ENCODE peak calls at places on chromosomes 3 and 15, in five cellular contexts. One of them, this sample, is unnamed.

GRCh38 chr3:134189848-134190247 is 60.8 kb downstream of the RYK start:
- DNase-seq in uterus: no peak
- DNase-seq in suprapubic skin: no peak
- DNase-seq in H54: no peak
- DNase-seq in lower leg skin: no peak
- DNase-seq in this sample: no peak

GRCh38 chr3:69200384-69201068 is 78.1 kb upstream of the LMOD3 start:
- DNase-seq in lower leg skin: peak; percentile 40
- DNase-seq in suprapubic skin: no peak
- DNase-seq in uterus: peak; percentile 33
- DNase-seq in H54: no peak
- DNase-seq in this sample: no peak

GRCh38 chr3:134366928-134367352 is 7.3 kb downstream of the AMOTL2 start:
- DNase-seq in lower leg skin: no peak
- DNase-seq in uterus: no peak
- DNase-seq in H54: no peak
- DNase-seq in suprapubic skin: peak; percentile 80
- DNase-seq in this sample: no peak

GRCh38 chr3:120402257-120402656 is 48.5 kb downstream of the FSTL1 start:
- DNase-seq in suprapubic skin: no peak
- DNase-seq in lower leg skin: no peak
- DNase-seq in H54: no peak
- DNase-seq in uterus: no peak
- DNase-seq in this sample: no peak

GRCh38 chr15:78200276-78200930 is 34.0 kb downstream of the ACSBG1 start:
- DNase-seq in uterus: no peak
- DNase-seq in suprapubic skin: peak; percentile 74
- DNase-seq in lower leg skin: peak; percentile 6
- DNase-seq in H54: no peak
- DNase-seq in this sample: no peak

GRCh38 chr3:186067360-186068242 is 41.3 kb downstream of the ETV5 start:
- DNase-seq in H54: no peak
- DNase-seq in lower leg skin: no peak
- DNase-seq in suprapubic skin: no peak
- DNase-seq in uterus: no peak
- DNase-seq in this sample: no peak

GRCh38 chr15:94019062-94019461 is 212.3 kb upstream of the MCTP2 start:
- DNase-seq in uterus: peak; percentile 55
- DNase-seq in H54: no peak
- DNase-seq in lower leg skin: no peak
- DNase-seq in suprapubic skin: no peak
- DNase-seq in this sample: no peak

GRCh38 chr15:87263296-87263695 is 993.2 kb downstream of the NTRK3 start:
- DNase-seq in suprapubic skin: no peak
- DNase-seq in uterus: no peak
- DNase-seq in lower leg skin: no peak
- DNase-seq in H54: no peak
- DNase-seq in this sample: no peak

GRCh38 chr15:101187820-101188516 is 63.9 kb downstream of the CHSY1 start:
- DNase-seq in H54: no peak
- DNase-seq in lower leg skin: no peak
- DNase-seq in uterus: no peak
- DNase-seq in suprapubic skin: no peak
- DNase-seq in this sample: peak; percentile 15

GRCh38 chr3:190339130-190339529 is 16.9 kb upstream of the CLDN1 start:
- DNase-seq in H54: no peak
- DNase-seq in lower leg skin: no peak
- DNase-seq in suprapubic skin: no peak
- DNase-seq in uterus: no peak
- DNase-seq in this sample: peak; percentile 10

GRCh38 chr15:75639191-75639708 is 774 bp downstream of the IMP3 start:
- DNase-seq in H54: no peak
- DNase-seq in suprapubic skin: no peak
- DNase-seq in lower leg skin: no peak
- DNase-seq in uterus: no peak
- DNase-seq in this sample: peak; percentile 55

GRCh38 chr3:44476181-44476599 is 1.3 kb downstream of the ZNF445 start:
- DNase-seq in suprapubic skin: no peak
- DNase-seq in H54: no peak
- DNase-seq in uterus: no peak
- DNase-seq in lower leg skin: no peak
- DNase-seq in this sample: peak; percentile 44

GRCh38 chr15:100186960-100187359 is 154.8 kb downstream of the ADAMTS17 start:
- DNase-seq in uterus: no peak
- DNase-seq in suprapubic skin: no peak
- DNase-seq in lower leg skin: no peak
- DNase-seq in H54: no peak
- DNase-seq in this sample: no peak

GRCh38 chr15:65923264-65923663 is 54.0 kb downstream of the RAB11A start:
- DNase-seq in suprapubic skin: no peak
- DNase-seq in H54: no peak
- DNase-seq in uterus: no peak
- DNase-seq in lower leg skin: no peak
- DNase-seq in this sample: no peak

GRCh38 chr3:188352196-188352927 is 198.4 kb downstream of the LPP start:
- DNase-seq in uterus: no peak
- DNase-seq in lower leg skin: no peak
- DNase-seq in H54: no peak
- DNase-seq in suprapubic skin: no peak
- DNase-seq in this sample: no peak
- TF ChIP-seq POLR2A in uterus: no peak
- TF ChIP-seq POLR2A in lower leg skin: no peak
- TF ChIP-seq POLR2A in H54: no peak
- TF ChIP-seq POLR2A in suprapubic skin: no peak
- TF ChIP-seq POLR2A in this sample: no peak

DNA sequence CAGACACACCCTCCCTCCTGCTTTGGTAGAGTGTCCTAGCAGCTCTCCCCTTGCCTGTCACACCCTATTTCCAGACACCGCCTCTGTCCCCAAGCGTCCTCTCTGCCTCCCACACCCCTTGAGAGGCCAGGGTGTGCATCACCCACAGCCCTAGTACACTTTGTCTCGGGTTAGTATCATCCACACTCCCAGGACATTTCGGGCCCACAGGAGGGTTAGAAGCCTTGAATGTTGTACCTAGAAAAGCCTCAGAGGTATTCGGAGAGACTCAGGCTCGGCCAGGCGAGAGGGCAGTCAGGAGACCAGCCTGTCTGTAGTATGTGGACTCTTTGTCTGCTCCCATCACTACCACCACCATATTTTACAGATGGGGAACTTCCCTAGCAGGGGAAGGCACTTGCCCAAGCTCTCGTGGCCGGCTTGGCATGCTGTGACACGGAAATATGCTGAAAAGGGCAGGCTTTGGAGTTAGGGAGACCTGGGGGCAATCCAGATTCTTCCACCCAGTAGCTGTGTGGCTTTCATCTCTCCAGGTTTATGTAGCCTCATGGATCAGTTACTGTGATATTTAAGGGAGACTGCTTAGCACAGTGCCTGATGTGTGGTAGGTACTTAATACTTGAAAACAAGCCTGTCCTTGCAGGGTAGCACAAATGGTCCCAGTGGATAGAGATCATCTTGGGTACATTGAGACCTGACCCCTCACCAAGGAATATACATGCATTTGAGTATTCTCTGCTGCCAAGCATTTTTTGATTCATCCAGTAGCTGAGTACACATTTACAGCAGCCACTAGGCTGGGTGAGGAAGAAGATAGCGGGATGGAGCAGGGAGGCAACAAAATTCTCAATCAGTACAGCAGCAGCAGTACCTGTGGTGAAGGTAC is 1.4 kb downstream of the TMEM43 start:
- DNase-seq in H54: no peak
- DNase-seq in uterus: no peak
- DNase-seq in lower leg skin: no peak
- DNase-seq in suprapubic skin: no peak
- DNase-seq in this sample: no peak
- TF ChIP-seq POLR2A in H54: no peak
- TF ChIP-seq POLR2A in uterus: no peak
- TF ChIP-seq POLR2A in lower leg skin: no peak
- TF ChIP-seq POLR2A in suprapubic skin: no peak
- TF ChIP-seq POLR2A in this sample: no peak

GRCh38 chr15:71139264-71139663 is 24.0 kb downstream of the THSD4 start:
- DNase-seq in lower leg skin: no peak
- DNase-seq in H54: no peak
- DNase-seq in suprapubic skin: no peak
- DNase-seq in uterus: no peak
- DNase-seq in this sample: no peak
- TF ChIP-seq POLR2A in lower leg skin: no peak
- TF ChIP-seq POLR2A in H54: no peak
- TF ChIP-seq POLR2A in suprapubic skin: no peak
- TF ChIP-seq POLR2A in uterus: no peak
- TF ChIP-seq POLR2A in this sample: no peak

GRCh38 chr3:51395493-51396213 is 4.6 kb downstream of the RBM15B start:
- DNase-seq in lower leg skin: no peak
- DNase-seq in uterus: no peak
- DNase-seq in suprapubic skin: no peak
- DNase-seq in H54: no peak
- DNase-seq in this sample: no peak
- TF ChIP-seq POLR2A in lower leg skin: no peak
- TF ChIP-seq POLR2A in uterus: no peak
- TF ChIP-seq POLR2A in suprapubic skin: no peak
- TF ChIP-seq POLR2A in H54: no peak
- TF ChIP-seq POLR2A in this sample: peak; percentile 30

GRCh38 chr3:43185256-43185655 is 79.4 kb upstream of the POMGNT2 start:
- DNase-seq in lower leg skin: no peak
- DNase-seq in H54: no peak
- DNase-seq in uterus: no peak
- DNase-seq in suprapubic skin: no peak
- DNase-seq in this sample: no peak
- TF ChIP-seq POLR2A in lower leg skin: no peak
- TF ChIP-seq POLR2A in H54: no peak
- TF ChIP-seq POLR2A in uterus: no peak
- TF ChIP-seq POLR2A in suprapubic skin: no peak
- TF ChIP-seq POLR2A in this sample: no peak

GRCh38 chr3:4303187-4304123 is at the start of gene SETMAR:
- DNase-seq in uterus: peak; percentile 94
- DNase-seq in lower leg skin: peak; percentile 93
- DNase-seq in suprapubic skin: peak; percentile 96
- DNase-seq in H54: peak; percentile 80
- DNase-seq in this sample: peak; percentile 91
- TF ChIP-seq POLR2A in uterus: peak; percentile 71
- TF ChIP-seq POLR2A in lower leg skin: no peak
- TF ChIP-seq POLR2A in suprapubic skin: no peak
- TF ChIP-seq POLR2A in H54: peak; percentile 28
- TF ChIP-seq POLR2A in this sample: peak; percentile 82

GRCh38 chr3:192816274-192816853 is 89.0 kb upstream of the FGF12 start:
- DNase-seq in uterus: no peak
- DNase-seq in lower leg skin: no peak
- DNase-seq in H54: no peak
- DNase-seq in suprapubic skin: no peak
- DNase-seq in this sample: peak; percentile 4
- TF ChIP-seq POLR2A in uterus: no peak
- TF ChIP-seq POLR2A in lower leg skin: no peak
- TF ChIP-seq POLR2A in H54: no peak
- TF ChIP-seq POLR2A in suprapubic skin: no peak
- TF ChIP-seq POLR2A in this sample: no peak

DNA sequence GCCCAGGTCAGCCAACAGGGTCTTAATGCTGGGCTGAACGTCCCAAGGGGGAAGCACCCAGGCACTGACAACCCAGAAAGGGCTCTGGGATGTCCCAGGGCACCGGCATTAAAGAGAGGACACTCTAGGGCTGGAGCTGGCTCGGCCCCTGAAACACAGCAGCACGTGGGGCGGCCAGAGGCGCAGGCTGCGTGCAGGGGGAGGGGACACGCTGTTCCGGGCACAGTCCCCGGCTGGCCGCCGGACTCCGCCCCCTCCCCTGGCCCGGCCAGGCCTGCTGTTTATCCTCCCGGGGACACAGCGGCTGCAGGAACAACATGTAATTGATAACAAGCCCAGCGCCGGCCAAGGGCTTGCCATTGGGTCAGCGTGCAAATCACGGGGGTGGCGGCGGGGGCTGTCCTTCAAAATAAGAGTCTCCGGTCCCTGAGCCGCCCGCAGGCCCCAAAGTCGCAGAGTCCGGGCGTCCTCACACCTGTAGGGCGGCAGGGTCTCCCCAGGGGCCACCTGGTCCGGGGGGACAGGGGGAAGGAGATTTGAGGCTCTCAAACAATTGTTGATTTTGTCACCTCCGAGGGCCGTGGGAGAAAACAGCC is 1.3 kb downstream of the KLF15 start:
- DNase-seq in suprapubic skin: peak; percentile 99
- DNase-seq in uterus: peak; percentile 97
- DNase-seq in H54: no peak
- DNase-seq in lower leg skin: peak; percentile 94
- DNase-seq in this sample: peak; percentile 87
- TF ChIP-seq POLR2A in suprapubic skin: no peak
- TF ChIP-seq POLR2A in uterus: peak; percentile 59
- TF ChIP-seq POLR2A in H54: no peak
- TF ChIP-seq POLR2A in lower leg skin: no peak
- TF ChIP-seq POLR2A in this sample: no peak

GRCh38 chr3:194129581-194130133 is 6.3 kb upstream of the HES1 start:
- DNase-seq in suprapubic skin: no peak
- DNase-seq in uterus: no peak
- DNase-seq in lower leg skin: no peak
- DNase-seq in H54: no peak
- DNase-seq in this sample: no peak
- TF ChIP-seq POLR2A in suprapubic skin: no peak
- TF ChIP-seq POLR2A in uterus: no peak
- TF ChIP-seq POLR2A in lower leg skin: no peak
- TF ChIP-seq POLR2A in H54: no peak
- TF ChIP-seq POLR2A in this sample: no peak

GRCh38 chr15:20644026-20644425 is 102.4 kb upstream of the GOLGA6L6 start:
- DNase-seq in lower leg skin: no peak
- DNase-seq in uterus: no peak
- DNase-seq in H54: no peak
- DNase-seq in suprapubic skin: no peak
- DNase-seq in this sample: no peak
- TF ChIP-seq POLR2A in lower leg skin: no peak
- TF ChIP-seq POLR2A in uterus: no peak
- TF ChIP-seq POLR2A in H54: no peak
- TF ChIP-seq POLR2A in suprapubic skin: no peak
- TF ChIP-seq POLR2A in this sample: no peak

This sample was measured in erythroblast.